ENCODE peak calls at places on chromosomes 5 and 9, in four cellular contexts. I is posterior cingulate gyrus; G is AG09309; U is stimulated activated CD8-positive, alpha-beta memory T cell treated with anti-CD3 and anti-CD28 coated beads, Interleukin-15, amount 100 ng/mL, for 4 hours. K is an unnamed sample.
A peak's percentile ranks its signal among the peaks of the same experiment; 100 is the strongest.

GRCh38 chr5:146721073-146721830 is 157.3 kb downstream of the PPP2R2B start:
- DNase-seq in I (no peak), G (no peak), U (no peak), K (no peak)

GRCh38 chr5:117701067-117701466 is 1126.4 kb upstream of the SEMA6A start:
- DNase-seq in I (no peak), G (no peak), U (no peak), K (no peak)

GRCh38 chr5:96081276-96081858 is 119.7 kb upstream of the ELL2 start:
- DNase-seq in I (no peak), G (no peak), U (no peak), K (no peak)

GRCh38 chr5:4570047-4571015 is 569.8 kb upstream of the ADAMTS16 start:
- DNase-seq in I (no peak), G (no peak), U (no peak), K (no peak)

GRCh38 chr5:44935871-44936270 is 127.1 kb downstream of the MRPS30 start:
- DNase-seq in I (no peak), G (no peak), U (no peak), K (no peak)

GRCh38 chr5:42912184-42912766 is 100.6 kb upstream of the SELENOP start:
- DNase-seq in I (no peak), G (peak; percentile 14), U (peak; percentile 7), K (peak; percentile 32)

GRCh38 chr9:69603656-69604055 is 68.5 kb downstream of the APBA1 start:
- DNase-seq in I (no peak), G (no peak), U (no peak), K (no peak)

GRCh38 chr5:159286420-159287035 is 23.4 kb downstream of the UBLCP1 start:
- DNase-seq in I (no peak), G (peak; percentile 8), U (no peak), K (no peak)

GRCh38 chr9:86285247-86285646 is 2.9 kb upstream of the ISCA1 start:
- DNase-seq in I (no peak), G (no peak), U (no peak), K (no peak)

GRCh38 chr5:87210743-87211142 is 56.9 kb upstream of the RASA1 start:
- DNase-seq in I (no peak), G (no peak), U (no peak), K (no peak)

GRCh38 chr5:55856511-55857246 is 5.5 kb downstream of the IL31RA start:
- DNase-seq in I (no peak), G (no peak), U (no peak), K (no peak)

GRCh38 chr5:107726896-107727295 is 56.2 kb upstream of the EFNA5 start:
- DNase-seq in I (no peak), G (no peak), U (no peak), K (no peak)

GRCh38 chr9:90044263-90044662 is 439.5 kb downstream of the GADD45G start:
- DNase-seq in I (no peak), G (no peak), U (no peak), K (no peak)

GRCh38 chr9:20363233-20363632 is 259.1 kb downstream of the MLLT3 start:
- DNase-seq in I (no peak), G (no peak), U (no peak), K (no peak)

K was measured in stromal cell of bone marrow.